ENCODE peak calls at places on chromosomes 11 and 22, in five cellular contexts. O is EH; I is stimulated activated CD4-positive, alpha-beta T cell treated with anti-CD3 and anti-CD28 coated beads, Interleukin-12 subunit alpha, Interleukin-12 subunit beta, amount 100 ng/mL, for 4 hours; Y is chondrocyte; M is substantia nigra. K is an unnamed sample.

GRCh38 chr11:19216709-19217374 is 15.1 kb upstream of the CSRP3 start:
- DNase-seq in O (peak), I (no peak), M (no peak), Y (no peak), K (no peak)

GRCh38 chr11:7899418-7899817 is 31.6 kb downstream of the OR10A6 start:
- DNase-seq in Y (no peak), O (peak), M (no peak), I (no peak), K (no peak)

GRCh38 chr11:57203359-57203758 is 21.6 kb downstream of the LRRC55 start:
- DNase-seq in I (no peak), O (peak), M (no peak), Y (no peak), K (no peak)

GRCh38 chr11:83159901-83160865 is 3.3 kb downstream of the PCF11 start:
- DNase-seq in M (no peak), O (peak), I (no peak), Y (no peak), K (no peak)

GRCh38 chr11:44589301-44589700 is 23.8 kb downstream of the CD82 start:
- DNase-seq in Y (no peak), O (peak), I (no peak), M (no peak), K (peak)

GRCh38 chr22:46942816-46943783 is 180.7 kb downstream of the TBC1D22A start:
- DNase-seq in M (no peak), Y (no peak), I (no peak), O (peak), K (no peak)

GRCh38 chr11:116224154-116224888 is 548.5 kb downstream of the BUD13 start:
- DNase-seq in I (peak), O (peak), Y (no peak), M (peak), K (peak)

GRCh38 chr11:62851807-62852522 is 12.6 kb upstream of the WDR74 start:
- DNase-seq in M (no peak), Y (no peak), O (no peak), I (no peak), K (no peak)

GRCh38 chr11:12258451-12258850 is 118.9 kb upstream of the PARVA start:
- DNase-seq in I (no peak), Y (no peak), O (peak), M (no peak), K (no peak)

GRCh38 chr11:3341298-3341697 is 37.6 kb downstream of the ZNF195 start:
- DNase-seq in M (peak), I (peak), O (no peak), Y (no peak), K (peak)

GRCh38 chr11:1504581-1505290 is 18.2 kb upstream of the MOB2 start:
- DNase-seq in M (no peak), Y (peak), I (no peak), O (no peak), K (no peak)

GRCh38 chr22:44567846-44568493 is 69.9 kb upstream of the RTL6 start:
- DNase-seq in M (peak), O (peak), Y (no peak), I (peak), K (no peak)

GRCh38 chr11:33248416-33248957 is 8.7 kb upstream of the HIPK3 start:
- DNase-seq in I (no peak), O (peak), M (no peak), Y (no peak), K (no peak)

GRCh38 chr11:111937859-111938258 is 716 bp downstream of the DIXDC1 start:
- DNase-seq in Y (no peak), M (no peak), I (no peak), O (no peak), K (no peak)

GRCh38 chr11:72856551-72857342 is 42.5 kb downstream of the ATG16L2 start:
- DNase-seq in I (no peak), O (peak), M (no peak), Y (no peak), K (peak)

GRCh38 chr11:109914809-109915653 is 178.2 kb upstream of the ZC3H12C start:
- DNase-seq in M (no peak), O (peak), Y (no peak), I (no peak), K (no peak)

GRCh38 chr11:10526974-10527918 is 13.7 kb downstream of the RNF141 start:
- DNase-seq in I (no peak), O (peak), Y (no peak), M (peak), K (peak)

GRCh38 chr11:56910046-56910753 is 78.5 kb upstream of the OR5AK2 start:
- DNase-seq in I (no peak), M (no peak), O (no peak), Y (no peak), K (no peak)

GRCh38 chr22:44620841-44621382 is 81.1 kb upstream of the PRR5 start:
- DNase-seq in M (no peak), O (no peak), Y (no peak), I (no peak), K (no peak)